ENCODE peak calls at places on chromosomes 5 and 9, in four cellular contexts. P, R, A and W are unnamed samples. For H3K4me1, the result is how much of the 10 kb centered on the place peaks cover.

GRCh38 chr9:36759141-36759540 is 186.4 kb downstream of the MELK start:
- DNase-seq in R (no peak), A (no peak), P (no peak), W (no peak)

GRCh38 chr9:113573303-113573958 is 109.9 kb downstream of the RGS3 start:
- DNase-seq in A (no peak), P (no peak), R (peak), W (no peak)

GRCh38 chr9:113220467-113221002 is 542 bp downstream of the FKBP15 start:
- DNase-seq in A (no peak), R (no peak), P (no peak), W (no peak)

GRCh38 chr9:94554439-94555331 is at the start of gene PCAT7:
- DNase-seq in R (no peak), A (peak), P (no peak), W (no peak)

GRCh38 chr9:108511200-108511756 is 344.5 kb downstream of the ACTL7B start:
- DNase-seq in R (no peak), P (no peak), A (no peak), W (no peak)

GRCh38 chr9:38432922-38433510 is 8.8 kb upstream of the IGFBPL1 start:
- DNase-seq in R (no peak), P (no peak), A (no peak), W (no peak)

GRCh38 chr9:73081979-73082657 is 69.5 kb upstream of the ANXA1 start:
- DNase-seq in R (no peak), P (no peak), A (no peak), W (no peak)

GRCh38 chr9:124756011-124756410 is 15.1 kb downstream of the NR6A1 start:
- DNase-seq in P (no peak), R (no peak), A (no peak), W (no peak)

GRCh38 chr5:14249258-14250093 is 106.3 kb downstream of the TRIO start:
- DNase-seq in P (no peak), A (no peak), R (no peak), W (no peak)
- H3K4me3 ChIP-seq in P (no peak), A (no peak), R (no peak), W (no peak)

GRCh38 chr5:158878227-158878626 is 221.5 kb downstream of the EBF1 start:
- DNase-seq in P (no peak), A (no peak), R (no peak), W (no peak)

GRCh38 chr5:158879993-158880392 is 219.7 kb downstream of the EBF1 start:
- DNase-seq in P (no peak), A (no peak), R (no peak), W (no peak)

GRCh38 chr5:158877124-158877581 is 222.6 kb downstream of the EBF1 start:
- DNase-seq in R (no peak), A (no peak), P (no peak), W (no peak)

GRCh38 chr5:158876263-158876942 is 223.3 kb downstream of the EBF1 start:
- DNase-seq in A (no peak), P (no peak), R (no peak), W (no peak)

DNA sequence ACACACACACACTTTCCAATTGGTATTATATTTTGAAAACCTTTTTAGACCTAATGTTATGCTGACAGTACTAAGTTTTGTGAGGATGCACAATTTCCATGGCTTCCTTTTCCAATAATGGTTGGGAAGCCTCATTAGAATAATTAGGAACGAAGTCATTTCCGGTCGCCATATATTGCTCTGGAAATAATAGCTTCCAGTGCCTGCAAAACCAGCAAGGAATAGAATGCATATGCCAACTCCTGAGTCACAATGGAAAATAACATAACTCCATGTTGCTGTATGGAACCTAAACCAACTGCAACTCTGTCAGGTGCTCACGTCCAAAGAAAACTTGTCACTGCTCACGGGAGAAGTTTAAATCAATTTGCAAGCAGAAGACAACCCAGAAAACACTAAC is 222.0 kb downstream of the EBF1 start:
- DNase-seq in A (no peak), R (no peak), P (no peak), W (no peak)
- H3K4me1 ChIP-seq in A (under half), R (under half), P (under half), W (under half)

DNA sequence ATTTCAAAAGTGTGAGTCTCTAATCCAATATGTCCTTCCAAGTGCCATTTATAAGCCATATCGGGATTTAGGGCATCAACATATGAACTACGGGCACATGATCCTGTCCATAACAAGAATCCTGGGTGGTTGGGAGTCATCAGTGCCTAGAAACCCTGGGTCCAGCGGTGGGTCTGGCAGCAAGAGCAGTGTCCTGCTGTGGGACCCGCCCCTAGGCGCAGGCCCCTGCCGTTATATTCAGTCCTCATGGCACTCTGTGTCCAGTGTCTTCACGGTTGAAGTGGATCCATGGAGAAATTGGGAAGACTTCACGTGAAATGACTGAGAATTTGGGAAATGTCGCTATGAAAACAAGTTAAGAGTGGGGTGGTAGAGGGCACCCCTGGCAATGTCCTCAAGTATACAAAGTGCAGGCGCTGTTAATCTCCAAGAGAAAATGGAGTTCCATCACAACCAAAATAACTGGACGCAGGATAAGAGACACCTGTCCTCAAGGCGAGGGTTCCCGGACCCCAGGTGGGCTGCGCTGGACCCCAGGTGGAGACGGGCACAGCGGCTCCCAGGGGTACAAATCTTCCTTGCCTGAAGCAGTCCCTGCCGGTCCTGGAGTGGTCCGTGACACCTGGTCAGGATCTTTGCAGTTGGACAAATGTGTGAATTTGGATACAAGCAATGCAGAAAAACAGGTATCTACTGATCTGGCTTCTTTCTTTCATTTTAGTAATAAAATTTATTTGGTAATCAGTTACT is 42.9 kb downstream of the NXNL2 start:
- DNase-seq in P (no peak), A (no peak), R (no peak), W (no peak)
- H3K4me3 ChIP-seq in P (no peak), A (no peak), R (no peak), W (peak)

GRCh38 chr9:106107716-106108115 is 413.4 kb downstream of the TMEM38B start:
- DNase-seq in A (no peak), P (no peak), R (no peak), W (no peak)
- H3K4me1 ChIP-seq in A (under half), P (under half), R (under half), W (under half)

GRCh38 chr5:135039526-135040296 is 5.7 kb upstream of the PITX1 start:
- DNase-seq in A (no peak), P (no peak), R (peak), W (no peak)
- H3K4me3 ChIP-seq in A (no peak), P (peak), R (peak), W (peak)

GRCh38 chr5:59067976-59068651 is 485.2 kb downstream of the RAB3C start:
- DNase-seq in A (no peak), P (no peak), R (no peak), W (no peak)
- H3K4me1 ChIP-seq in A (under half), P (under half), R (under half), W (under half)

GRCh38 chr5:172643392-172643871 is 2.4 kb downstream of the NEURL1B start:
- DNase-seq in A (no peak), R (peak), P (no peak), W (no peak)
- H3K4me3 ChIP-seq in A (peak), R (peak), P (peak), W (peak)

DNA sequence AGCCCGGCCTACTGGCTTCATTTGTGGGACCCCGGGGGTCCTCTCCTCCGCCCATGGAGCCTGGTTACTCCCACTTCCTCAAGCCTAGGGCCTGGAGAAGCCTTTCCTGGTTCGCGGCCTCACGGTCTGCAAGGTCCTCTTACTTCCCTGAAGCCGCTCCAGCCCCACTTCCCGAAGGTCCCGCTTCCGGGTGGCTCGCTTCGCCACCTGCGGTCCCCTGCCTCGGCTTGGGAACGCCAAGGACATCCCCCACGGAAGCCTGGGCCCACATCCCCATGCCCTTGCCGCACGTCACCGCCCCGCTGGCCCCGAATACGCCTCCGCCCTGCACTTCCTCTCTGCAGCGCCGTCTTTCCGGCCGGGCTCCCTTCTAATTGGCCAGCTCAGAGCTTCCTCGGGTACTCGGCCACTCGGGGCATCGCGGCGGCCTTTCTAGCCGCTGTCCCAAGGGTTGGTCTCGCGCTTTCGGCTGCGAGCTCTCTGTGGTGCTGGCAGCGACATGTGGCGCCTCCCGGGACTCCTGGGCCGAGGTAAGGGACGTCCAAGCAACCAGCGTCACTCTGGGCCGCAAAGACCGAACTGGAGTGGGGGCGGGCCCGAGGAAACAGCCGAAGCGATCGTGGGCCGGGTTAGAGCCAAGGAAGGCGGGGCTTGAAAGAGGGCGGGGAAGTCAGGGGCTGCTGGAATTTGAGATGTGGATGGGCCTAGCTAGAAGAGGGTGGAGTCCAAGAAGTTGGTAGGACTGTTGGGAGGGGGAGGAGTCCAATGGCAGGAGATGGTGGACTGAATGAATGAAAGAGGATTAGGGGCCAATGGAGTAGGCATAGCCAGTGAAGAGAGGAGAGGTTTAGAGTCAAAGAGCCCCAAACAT is at the start of gene DELE1:
- DNase-seq in A (peak), P (peak), R (peak), W (peak)
- H3K4me1 ChIP-seq in A (under half), P (under half), R (under half), W (under half)